ENCODE peak calls at places on chromosomes 1 and 21, in eight cellular contexts. A is mucosa of descending colon; K is fibroblast of pulmonary artery; U is stimulated activated CD8-positive, alpha-beta memory T cell treated with anti-CD3 and anti-CD28 coated beads, Interleukin-12 subunit alpha, Interleukin-12 subunit beta, amount 100 ng/mL, for 4 hours; W is germinal center; S is stimulated activated CD4-positive, alpha-beta T cell treated with anti-CD3 and anti-CD28 coated beads, Interleukin-12 subunit alpha, Interleukin-12 subunit beta, amount 100 ng/mL, for 48 hours; R is heart left ventricle; C is AG09319. M is an unnamed sample.

GRCh38 chr1:25474439-25475047 is 43.8 kb downstream of the MACO1 start:
- DNase-seq in A (no peak), K (no peak), U (no peak), W (no peak), S (no peak), R (no peak), C (no peak), M (no peak)

GRCh38 chr1:223244366-223245103 is 101.5 kb upstream of the TLR5 start:
- DNase-seq in A (no peak), K (peak; percentile 19), U (no peak), W (no peak), S (no peak), R (no peak), C (no peak), M (no peak)

GRCh38 chr21:41442496-41443186 is 16.6 kb downstream of the MX1 start:
- DNase-seq in A (no peak), K (no peak), U (no peak), W (no peak), S (no peak), R (no peak), C (no peak), M (no peak)

GRCh38 chr1:161440312-161440894 is 64.9 kb upstream of the FCGR2A start:
- DNase-seq in A (peak; percentile 63), K (peak; percentile 38), U (peak; percentile 35), W (peak; percentile 72), S (peak; percentile 40), R (peak; percentile 48), C (no peak), M (peak; percentile 47)

GRCh38 chr1:208183977-208184901 is 59.9 kb downstream of the PLXNA2 start:
- DNase-seq in A (peak; percentile 78), K (peak; percentile 83), U (no peak), W (no peak), S (no peak), R (no peak), C (peak; percentile 90), M (no peak)

GRCh38 chr1:66503841-66504470 is 30.0 kb upstream of the SGIP1 start:
- DNase-seq in A (peak; percentile 72), K (peak; percentile 88), U (no peak), W (peak; percentile 10), S (peak; percentile 49), R (peak; percentile 48), C (no peak), M (no peak)

GRCh38 chr1:25927541-25928265 is 21.5 kb upstream of the STMN1 start:
- DNase-seq in A (no peak), K (no peak), U (no peak), W (no peak), S (no peak), R (no peak), C (no peak), M (no peak)

GRCh38 chr1:31368611-31369107 is 4.2 kb downstream of the FABP3 start:
- DNase-seq in A (no peak), K (no peak), U (no peak), W (no peak), S (no peak), R (peak; percentile 73), C (no peak), M (no peak)

GRCh38 chr21:32946654-32947053 is 79.1 kb upstream of the OLIG2 start:
- DNase-seq in A (no peak), K (no peak), U (no peak), W (no peak), S (no peak), R (no peak), C (no peak), M (no peak)

GRCh38 chr1:155195201-155196102 is 12.2 kb downstream of the THBS3 start:
- DNase-seq in A (peak; percentile 33), K (no peak), U (no peak), W (no peak), S (no peak), R (no peak), C (no peak), M (no peak)

GRCh38 chr1:112727716-112728115 is 12.6 kb upstream of the PPM1J start:
- DNase-seq in A (no peak), K (no peak), U (no peak), W (no peak), S (no peak), R (no peak), C (no peak), M (no peak)

GRCh38 chr1:8736927-8737326 is 80.5 kb downstream of the RERE start:
- DNase-seq in A (no peak), K (no peak), U (no peak), W (no peak), S (no peak), R (no peak), C (no peak), M (no peak)

GRCh38 chr1:201781447-201781846 is 47.5 kb upstream of the IPO9 start:
- DNase-seq in A (no peak), K (peak; percentile 73), U (no peak), W (no peak), S (no peak), R (no peak), C (no peak), M (no peak)

GRCh38 chr1:228083871-228084278 is 1.4 kb downstream of the ARF1 start:
- DNase-seq in A (peak; percentile 40), K (peak; percentile 43), U (no peak), W (no peak), S (no peak), R (no peak), C (no peak), M (no peak)

GRCh38 chr1:167297222-167298214 is 76.8 kb downstream of the POU2F1 start:
- DNase-seq in A (peak; percentile 71), K (peak; percentile 70), U (no peak), W (no peak), S (no peak), R (no peak), C (no peak), M (peak; percentile 78)